ENCODE peak calls at places on chromosomes 4 and X, in seven cellular contexts. M is right lobe of liver, X is stomach, H is IMR-90, U is transverse colon, A is upper lobe of left lung, J is sigmoid colon. V is an unnamed sample.

GRCh38 chr4:103998752-103999151 is 279.0 kb upstream of the TACR3 start:
- DNase-seq in M (no peak), A (no peak), U (no peak), X (no peak), H (no peak), J (no peak), V (no peak)

GRCh38 chr4:173025131-173025530 is 143.5 kb upstream of the GALNT7 start:
- DNase-seq in H (peak; percentile 77), U (peak; percentile 26), A (no peak), J (no peak), X (peak; percentile 55), M (no peak), V (no peak)

GRCh38 chrX:16348286-16348685 is 181.0 kb downstream of the MAGEB17 start:
- DNase-seq in H (no peak), X (no peak), U (no peak), A (no peak), M (no peak), J (no peak), V (no peak)

GRCh38 chrX:41118156-41118555 is 32.9 kb downstream of the USP9X start:
- DNase-seq in M (no peak), X (no peak), J (no peak), A (no peak), U (no peak), H (no peak), V (no peak)

GRCh38 chr4:87849612-87850011 is 16.8 kb downstream of the MEPE start:
- DNase-seq in M (no peak), J (no peak), U (no peak), X (no peak), H (peak; percentile 11), A (no peak), V (no peak)

GRCh38 chr4:86218721-86219481 is 141.0 kb downstream of the MAPK10 start:
- DNase-seq in X (no peak), J (no peak), H (peak; percentile 53), A (no peak), U (no peak), M (no peak), V (no peak)

GRCh38 chr4:43014266-43014665 is 121.8 kb downstream of the GRXCR1 start:
- DNase-seq in A (no peak), H (no peak), U (no peak), M (no peak), X (no peak), J (no peak), V (no peak)

GRCh38 chr4:77022581-77023133 is 53.1 kb downstream of the CCNI start:
- DNase-seq in A (no peak), M (no peak), X (no peak), U (no peak), H (peak; percentile 81), J (no peak), V (no peak)

GRCh38 chr4:26000274-26000950 is 86.4 kb downstream of the SMIM20 start:
- DNase-seq in M (no peak), X (no peak), A (no peak), J (no peak), U (no peak), H (peak; percentile 26), V (no peak)

GRCh38 chr4:25982962-25983361 is 68.9 kb downstream of the SMIM20 start:
- DNase-seq in X (no peak), A (no peak), M (no peak), H (no peak), U (no peak), J (no peak), V (no peak)

GRCh38 chr4:36065274-36065871 is 178.9 kb downstream of the ARAP2 start:
- DNase-seq in X (no peak), J (no peak), H (no peak), U (no peak), A (no peak), M (no peak), V (no peak)

GRCh38 chr4:165861378-165861777 is 11.7 kb upstream of the TLL1 start:
- DNase-seq in J (no peak), A (no peak), M (no peak), H (no peak), U (no peak), X (no peak), V (no peak)

GRCh38 chr4:47068986-47069385 is 37.6 kb downstream of the GABRB1 start:
- DNase-seq in M (no peak), U (no peak), X (no peak), J (no peak), H (peak; percentile 31), A (no peak), V (no peak)

GRCh38 chrX:38699603-38700110 is 101.6 kb upstream of the MID1IP1 start:
- DNase-seq in U (no peak), M (no peak), J (no peak), H (no peak), A (no peak), X (no peak), V (no peak)

GRCh38 chrX:65596270-65596669 is 61.7 kb upstream of the LAS1L start:
- DNase-seq in H (peak; percentile 49), U (peak; percentile 24), J (no peak), X (no peak), A (no peak), M (no peak), V (no peak)

GRCh38 chrX:65600106-65600505 is 65.5 kb upstream of the LAS1L start:
- DNase-seq in A (no peak), M (no peak), U (no peak), J (no peak), H (no peak), X (no peak), V (no peak)

GRCh38 chrX:65598559-65599147 is 64.1 kb upstream of the LAS1L start:
- DNase-seq in U (no peak), X (no peak), A (no peak), J (no peak), H (no peak), M (no peak), V (no peak)

GRCh38 chrX:65601126-65601525 is 66.3 kb upstream of the MSN start:
- DNase-seq in U (no peak), J (no peak), X (no peak), A (no peak), H (no peak), M (no peak), V (no peak)

GRCh38 chrX:65601530-65602281 is 65.7 kb upstream of the MSN start:
- DNase-seq in X (peak; percentile 80), J (peak; percentile 89), M (peak; percentile 85), H (peak; percentile 88), A (no peak), U (peak; percentile 73), V (peak; percentile 83)
- TF ChIP-seq POLR2A in X (no peak), J (no peak), M (peak; percentile 27), H (no peak), A (peak; percentile 40), U (no peak), V (no peak)

DNA sequence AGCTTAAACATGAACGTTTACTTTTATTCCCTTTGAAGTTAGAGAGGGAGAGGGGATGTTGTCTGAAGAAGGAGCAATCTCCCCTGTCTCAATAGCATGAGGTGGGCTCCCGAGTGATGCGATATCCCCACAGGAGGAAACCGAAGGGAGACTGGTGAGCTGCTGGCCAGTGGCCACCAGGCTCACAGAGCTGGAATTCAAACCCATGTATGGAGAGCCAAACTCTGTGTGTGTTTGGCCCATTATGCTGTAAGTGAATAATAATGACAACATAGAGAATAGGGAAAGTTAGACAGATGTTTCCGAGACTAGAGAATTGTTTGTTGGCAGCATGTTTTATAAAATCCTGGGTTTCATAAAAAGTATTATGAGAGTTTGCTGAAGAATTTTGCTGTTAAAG is 66.1 kb upstream of the CLNK start:
- DNase-seq in U (no peak), H (no peak), J (no peak), A (no peak), X (no peak), M (no peak), V (no peak)
- TF ChIP-seq CTCF in U (no peak), H (no peak), J (no peak), A (no peak), X (no peak), M (no peak), V (no peak)

DNA sequence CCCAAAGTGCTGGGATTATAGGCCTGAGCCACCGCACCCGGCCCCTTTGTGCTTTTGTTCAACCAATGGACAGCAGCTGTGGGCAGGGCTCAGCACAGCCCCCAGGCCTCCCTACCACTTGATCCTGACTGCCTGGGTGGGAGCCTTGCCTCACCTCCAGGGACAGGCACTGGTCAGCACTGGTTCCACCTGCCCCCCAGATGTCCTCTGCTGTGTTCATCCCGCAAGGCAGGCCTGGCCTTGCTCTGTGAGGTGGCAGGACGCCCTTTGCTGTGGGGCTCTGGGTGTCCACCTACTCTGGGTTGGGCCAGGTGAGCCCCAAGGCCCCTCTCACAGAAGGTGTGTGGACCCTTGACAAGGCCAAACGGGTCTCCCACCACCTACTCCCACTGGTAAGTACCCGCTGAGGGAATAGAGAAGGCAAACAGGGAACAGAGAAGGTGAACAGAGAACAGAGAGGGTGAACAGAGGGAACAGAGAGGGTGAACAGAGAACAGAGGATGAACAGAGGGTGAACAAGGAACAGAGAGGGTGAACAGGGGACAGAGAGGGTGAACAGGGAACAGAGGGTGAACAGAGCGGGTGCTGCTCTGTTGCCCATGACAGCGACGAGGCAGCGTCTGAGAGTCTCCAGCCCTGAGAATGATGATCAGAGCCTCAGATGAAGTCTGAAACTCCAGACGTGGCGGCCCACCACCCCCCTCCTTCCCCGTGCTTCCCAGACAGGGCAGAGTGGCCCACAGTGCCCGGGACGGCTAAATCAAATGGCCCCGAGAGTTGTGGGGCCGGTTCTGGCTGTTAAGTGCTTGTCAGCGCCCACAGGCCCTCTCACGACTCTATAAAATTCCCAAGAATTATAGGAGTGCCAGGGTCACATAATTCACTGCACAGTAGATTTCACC is 55.0 kb upstream of the NKX1-1 start:
- DNase-seq in H (no peak), M (no peak), U (no peak), J (no peak), A (no peak), X (peak; percentile 15), V (no peak)
- TF ChIP-seq POLR2A in H (no peak), M (no peak), U (no peak), J (no peak), A (no peak), X (no peak), V (no peak)

GRCh38 chrX:135927897-135928296 is 34.4 kb downstream of the SAGE1 start:
- DNase-seq in U (no peak), M (no peak), H (no peak), X (no peak), A (no peak), J (no peak), V (no peak)

GRCh38 chrX:135923353-135923752 is 29.8 kb downstream of the SAGE1 start:
- DNase-seq in J (no peak), H (no peak), A (no peak), M (no peak), X (no peak), U (no peak), V (no peak)
- TF ChIP-seq CTCF in J (no peak), H (no peak), A (no peak), M (no peak), X (no peak), U (no peak), V (no peak)

DNA sequence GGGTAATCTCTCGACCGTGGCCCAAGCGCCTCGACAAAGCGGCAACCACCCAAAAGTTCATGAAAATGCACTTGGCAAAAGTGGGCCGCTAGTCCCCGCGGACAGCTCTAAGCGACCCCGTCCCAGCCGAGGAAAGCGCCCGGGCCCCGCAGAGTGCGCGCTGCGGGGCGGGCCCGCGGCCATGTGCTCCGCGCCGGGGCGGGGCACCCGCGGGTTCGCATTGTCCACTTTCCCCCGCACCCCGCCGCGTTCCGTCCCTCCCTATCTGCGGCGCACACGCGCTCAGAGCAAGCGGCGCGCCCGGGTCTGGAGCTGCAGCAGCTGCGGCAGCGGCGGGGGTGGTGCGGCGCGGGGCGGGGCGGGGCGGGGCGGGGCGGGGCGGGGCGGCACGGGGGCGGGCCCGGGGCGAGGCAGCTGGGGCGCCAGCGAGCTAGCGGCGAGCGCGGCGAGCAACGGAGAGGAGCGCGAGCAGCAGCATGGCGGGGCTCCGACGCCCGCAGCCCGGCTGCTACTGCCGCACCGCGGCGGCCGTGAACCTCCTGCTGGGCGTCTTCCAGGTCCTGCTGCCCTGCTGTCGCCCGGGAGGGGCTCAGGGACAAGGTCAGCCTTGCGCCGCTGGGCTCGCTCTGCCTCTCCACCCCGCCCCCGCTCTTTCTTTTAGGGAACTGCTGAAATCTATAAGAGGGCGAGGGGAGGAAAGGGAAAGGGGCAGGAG is at the start of gene TMEM131L:
- DNase-seq in H (peak; percentile 52), M (peak; percentile 93), U (peak; percentile 72), A (peak; percentile 94), J (peak; percentile 83), X (peak; percentile 72), V (no peak)
- TF ChIP-seq POLR2A in H (peak; percentile 33), M (peak; percentile 78), U (peak; percentile 60), A (peak; percentile 78), J (no peak), X (peak; percentile 13), V (no peak)

V was measured in suprapubic skin.